ENCODE peak calls at places on chromosomes 11 and 22, in eight cellular contexts. X, U, A, N, Y, W, O and J are unnamed samples.

GRCh38 chr11:72605958-72606357 is 68.3 kb downstream of the PDE2A start:
- DNase-seq in X (no peak), U (no peak), A (no peak), N (no peak), Y (no peak), W (no peak), O (no peak), J (no peak)

GRCh38 chr11:118895093-118896039 is 11.7 kb downstream of the CXCR5 start:
- DNase-seq in X (no peak), U (no peak), A (no peak), N (peak), Y (no peak), W (no peak), O (no peak), J (no peak)

GRCh38 chr11:16543642-16544041 is 187.3 kb upstream of the SOX6 start:
- DNase-seq in X (no peak), U (no peak), A (no peak), N (no peak), Y (no peak), W (no peak), O (no peak), J (no peak)

GRCh38 chr11:26112190-26112715 is 219.7 kb upstream of the ANO3 start:
- DNase-seq in X (no peak), U (no peak), A (no peak), N (no peak), Y (no peak), W (no peak), O (no peak), J (no peak)

GRCh38 chr11:131504199-131504949 is 134.0 kb downstream of the NTM start:
- DNase-seq in X (no peak), U (no peak), A (no peak), N (peak), Y (no peak), W (no peak), O (no peak), J (no peak)

GRCh38 chr11:122700676-122701075 is 45.2 kb downstream of the UBASH3B start:
- DNase-seq in X (no peak), U (no peak), A (no peak), N (no peak), Y (no peak), W (no peak), O (no peak), J (no peak)

GRCh38 chr11:105720096-105720495 is 110.2 kb downstream of the GRIA4 start:
- DNase-seq in X (no peak), U (no peak), A (no peak), N (no peak), Y (no peak), W (no peak), O (no peak), J (no peak)

GRCh38 chr22:40477683-40478348 is 107.4 kb downstream of the SGSM3 start:
- DNase-seq in X (no peak), U (no peak), A (no peak), N (no peak), Y (no peak), W (no peak), O (no peak), J (no peak)

GRCh38 chr11:62147545-62147944 is 23.7 kb downstream of the INCENP start:
- DNase-seq in X (no peak), U (no peak), A (no peak), N (peak), Y (no peak), W (no peak), O (peak), J (no peak)

GRCh38 chr11:64900263-64900678 is 16.7 kb downstream of the ATG2A start:
- DNase-seq in X (peak), U (peak), A (no peak), N (no peak), Y (no peak), W (no peak), O (no peak), J (no peak)

GRCh38 chr22:29593923-29594322 is 9.5 kb upstream of the NF2 start:
- DNase-seq in X (no peak), U (no peak), A (no peak), N (no peak), Y (no peak), W (no peak), O (no peak), J (no peak)

GRCh38 chr11:41879186-41879738 is 419.8 kb upstream of the LRRC4C start:
- DNase-seq in X (peak), U (peak), A (no peak), N (no peak), Y (no peak), W (no peak), O (no peak), J (no peak)

GRCh38 chr22:24207264-24208011 is 26.2 kb downstream of the SUSD2 start:
- DNase-seq in X (no peak), U (peak), A (no peak), N (no peak), Y (no peak), W (no peak), O (no peak), J (no peak)

GRCh38 chr22:24201681-24202590 is 20.6 kb downstream of the SUSD2 start:
- DNase-seq in X (no peak), U (no peak), A (no peak), N (no peak), Y (no peak), W (no peak), O (no peak), J (no peak)

GRCh38 chr22:24208012-24208749 is 26.9 kb downstream of the SUSD2 start:
- DNase-seq in X (peak), U (peak), A (peak), N (no peak), Y (peak), W (peak), O (no peak), J (no peak)

GRCh38 chr22:24209016-24209415 is 27.7 kb downstream of the SUSD2 start:
- DNase-seq in X (no peak), U (peak), A (no peak), N (no peak), Y (no peak), W (no peak), O (no peak), J (no peak)

GRCh38 chr22:24205438-24206189 is 24.3 kb downstream of the SUSD2 start:
- DNase-seq in X (no peak), U (no peak), A (no peak), N (no peak), Y (no peak), W (no peak), O (no peak), J (no peak)
- TF ChIP-seq CTCF in X (no peak), U (no peak), A (no peak), N (no peak), Y (no peak), W (no peak), O (peak), J (no peak)

DNA sequence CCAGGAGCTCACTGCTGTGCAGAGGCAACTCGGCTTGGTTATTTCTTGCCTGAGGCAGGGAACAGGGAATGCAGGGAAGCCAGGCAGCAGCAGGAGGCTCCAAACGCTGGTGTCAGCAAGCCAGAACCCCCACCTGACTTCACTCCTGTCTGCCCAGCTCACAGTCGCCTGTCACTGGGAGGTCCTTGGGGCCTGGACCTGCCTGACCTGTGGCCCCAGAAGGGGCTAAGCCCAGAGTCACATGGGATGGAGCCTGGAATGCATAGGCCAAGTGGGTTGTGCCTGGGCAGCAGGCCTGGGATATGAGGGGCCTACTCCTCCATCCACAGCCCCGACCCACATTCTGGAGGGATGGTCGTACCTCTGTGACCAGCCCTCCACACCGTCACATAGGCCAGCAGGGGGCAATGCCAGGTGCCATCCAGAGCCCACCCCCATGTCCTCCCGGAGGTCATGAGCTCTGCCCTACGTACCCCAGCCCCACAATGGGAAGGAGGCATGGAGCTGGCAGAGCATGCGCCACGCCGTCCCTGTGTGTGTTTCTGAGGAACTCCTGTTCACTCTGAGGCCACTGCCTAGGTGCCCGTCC is 5.2 kb downstream of the RASSF7 start:
- DNase-seq in X (no peak), U (no peak), A (no peak), N (peak), Y (no peak), W (no peak), O (no peak), J (no peak)
- TF ChIP-seq CTCF in X (no peak), U (peak), A (no peak), N (no peak), Y (no peak), W (no peak), O (no peak), J (no peak)

GRCh38 chr11:134925432-134925831 is 513.4 kb upstream of the B3GAT1 start:
- DNase-seq in X (no peak), U (no peak), A (no peak), N (no peak), Y (no peak), W (no peak), O (no peak), J (no peak)
- TF ChIP-seq CTCF in X (no peak), U (no peak), A (no peak), N (no peak), Y (no peak), W (no peak), O (no peak), J (no peak)

DNA sequence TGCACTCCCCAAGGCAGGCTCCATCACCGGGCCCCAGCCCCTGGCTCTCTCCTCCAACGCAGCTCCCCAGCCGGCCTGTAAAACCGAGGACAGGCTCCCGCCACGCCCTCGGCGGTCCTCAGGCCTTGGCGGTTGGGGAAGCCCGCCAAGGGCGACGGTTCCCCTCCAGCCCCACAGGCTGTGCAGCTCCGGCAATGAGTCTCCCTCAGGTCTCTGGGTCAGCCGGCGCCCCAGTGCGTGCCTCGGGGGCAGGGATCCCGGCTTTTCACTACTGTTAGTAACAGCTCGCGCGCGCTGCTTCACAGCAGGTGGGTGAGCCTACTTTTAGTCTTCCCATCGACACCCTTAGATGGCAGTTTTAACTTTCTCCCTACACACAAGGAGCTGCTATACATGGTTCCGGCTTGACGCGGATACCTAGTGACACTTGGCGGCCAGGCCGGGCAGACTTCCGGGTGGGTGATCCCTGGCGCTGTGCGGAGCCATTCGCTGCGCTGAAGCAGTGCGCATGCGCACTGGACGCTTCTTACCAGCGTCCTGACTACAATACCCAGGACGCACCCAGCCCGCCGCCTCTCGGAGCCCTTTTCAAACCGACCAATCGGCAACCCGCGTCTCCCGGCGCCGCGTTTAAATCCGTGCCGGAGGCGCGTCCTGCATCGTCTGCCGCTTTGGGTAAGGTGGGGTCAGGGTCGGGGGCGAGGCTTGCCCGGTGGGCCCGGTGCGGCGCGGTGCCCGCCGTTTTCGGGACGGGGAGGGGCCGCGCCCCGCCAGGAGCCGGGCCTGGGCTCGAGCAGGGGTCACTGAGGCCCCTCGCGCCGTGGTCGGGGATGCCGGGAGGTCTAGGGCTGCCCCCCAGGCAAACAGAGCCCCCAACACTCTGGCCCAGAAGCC is at the start of gene GTSE1:
- DNase-seq in X (peak), U (peak), A (peak), N (peak), Y (peak), W (peak), O (peak), J (peak)
- TF ChIP-seq CTCF in X (no peak), U (no peak), A (peak), N (peak), Y (peak), W (peak), O (peak), J (no peak)

DNA sequence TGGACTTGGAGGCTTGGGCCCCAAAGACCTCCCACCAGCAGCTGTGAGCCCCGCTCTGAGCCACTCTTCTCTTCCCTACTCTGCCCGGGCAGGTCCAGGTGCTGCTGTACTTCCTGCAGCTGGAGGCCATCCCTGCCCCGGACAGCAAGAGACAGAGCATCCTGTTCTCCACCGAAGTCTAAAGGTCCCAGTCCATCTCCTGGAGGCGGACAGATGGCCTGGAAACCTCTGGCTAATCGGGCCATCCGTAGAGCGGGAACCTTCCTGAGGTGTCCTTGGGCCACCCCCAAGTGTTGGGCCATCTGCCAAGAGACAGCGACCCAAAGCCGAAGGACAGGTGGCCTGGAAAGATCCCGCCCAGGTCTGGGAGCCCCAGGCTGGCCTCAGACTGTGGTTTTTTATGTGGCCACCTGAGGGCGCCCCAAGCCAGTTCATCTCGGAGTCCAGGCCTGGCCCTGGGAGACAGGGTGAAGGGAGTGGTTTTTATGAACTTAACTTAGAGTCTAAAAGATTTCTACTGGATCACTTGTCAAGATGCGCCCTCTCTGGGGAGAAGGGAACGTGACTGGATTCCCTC is 135.1 kb downstream of the BCR start:
- DNase-seq in X (peak), U (peak), A (peak), N (peak), Y (peak), W (no peak), O (peak), J (peak)
- TF ChIP-seq CTCF in X (peak), U (peak), A (peak), N (peak), Y (peak), W (peak), O (peak), J (peak)

DNA sequence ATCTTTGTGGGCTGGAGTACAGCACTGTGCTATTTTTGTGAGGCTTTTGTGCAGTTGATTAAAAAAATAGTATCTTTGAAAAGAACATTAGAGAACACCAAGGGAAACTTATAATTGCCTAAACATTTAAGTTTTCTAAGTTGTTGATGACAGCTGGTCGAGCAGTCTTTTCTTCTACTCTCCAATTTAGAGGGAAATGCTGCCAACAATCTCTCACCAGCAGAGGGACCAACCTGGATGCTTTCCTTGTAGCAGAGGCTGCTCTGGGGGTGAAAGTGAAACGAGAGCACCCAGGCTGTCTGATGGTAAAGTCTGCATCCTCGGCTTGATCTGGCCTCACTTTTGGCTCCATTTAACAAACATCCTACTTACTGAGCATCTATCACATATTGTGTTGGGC is 1286.5 kb upstream of the TENM4 start:
- DNase-seq in X (peak), U (peak), A (no peak), N (peak), Y (no peak), W (no peak), O (no peak), J (no peak)
- TF ChIP-seq CTCF in X (peak), U (peak), A (no peak), N (peak), Y (no peak), W (peak), O (no peak), J (no peak)

GRCh38 chr22:26853495-26853894 is 196.1 kb downstream of the MIAT start:
- DNase-seq in X (no peak), U (no peak), A (no peak), N (no peak), Y (no peak), W (no peak), O (no peak), J (no peak)

GRCh38 chr22:26853071-26853470 is 195.7 kb downstream of the MIAT start:
- DNase-seq in X (no peak), U (no peak), A (no peak), N (no peak), Y (no peak), W (no peak), O (no peak), J (no peak)

GRCh38 chr22:26851125-26851524 is 193.7 kb downstream of the MIAT start:
- DNase-seq in X (no peak), U (no peak), A (no peak), N (peak), Y (no peak), W (no peak), O (no peak), J (no peak)

GRCh38 chr22:26849575-26849974 is 192.2 kb downstream of the MIAT start:
- DNase-seq in X (no peak), U (no peak), A (no peak), N (no peak), Y (no peak), W (no peak), O (no peak), J (no peak)

GRCh38 chr22:26852176-26852575 is 194.8 kb downstream of the MIAT start:
- DNase-seq in X (no peak), U (no peak), A (no peak), N (peak), Y (peak), W (no peak), O (no peak), J (no peak)
- TF ChIP-seq CTCF in X (no peak), U (no peak), A (no peak), N (no peak), Y (no peak), W (no peak), O (no peak), J (no peak)

DNA sequence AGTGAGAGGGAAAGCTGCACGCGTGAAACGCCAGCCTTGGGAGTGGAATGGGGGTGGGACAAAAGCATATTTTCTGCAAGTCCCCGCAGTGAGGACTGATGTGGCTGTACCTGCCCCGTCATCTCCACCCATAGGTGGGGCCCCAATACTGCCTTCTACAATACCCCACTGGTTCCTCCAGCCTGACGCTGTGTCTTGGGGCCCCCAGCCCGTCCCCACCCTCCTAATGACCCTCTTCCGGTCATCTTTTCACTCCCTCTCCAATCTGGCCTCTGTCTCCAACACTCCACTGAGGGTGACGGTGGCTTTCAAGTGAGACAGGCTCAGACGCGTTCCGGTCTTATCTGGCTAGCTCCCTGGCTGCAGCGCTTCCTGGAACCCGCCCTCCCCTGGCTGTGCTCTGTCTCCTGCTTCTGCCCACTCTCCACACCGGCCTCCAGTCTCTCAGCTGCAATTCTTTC is 104.2 kb downstream of the MICAL3 start:
- DNase-seq in X (peak), U (peak), A (peak), N (peak), Y (no peak), W (no peak), O (no peak), J (peak)
- TF ChIP-seq CTCF in X (no peak), U (no peak), A (no peak), N (peak), Y (no peak), W (no peak), O (no peak), J (no peak)